ENCODE peak calls at places on chromosomes 4 and X, in five cellular contexts. Z is adrenal gland; S is CD8-positive, alpha-beta T cell; D is lower lobe of right lung; Q is prostate gland. P is an unnamed sample.

GRCh38 chrX:149641832-149642231 is 10.2 kb upstream of the TMEM185A start:
- DNase-seq in S (no peak), Z (no peak), D (no peak), Q (no peak), P (no peak)

GRCh38 chr4:108155373-108155772 is 13.4 kb downstream of the LEF1 start:
- DNase-seq in D (no peak), Q (no peak), Z (peak; percentile 36), S (no peak), P (peak; percentile 80)

GRCh38 chrX:9558615-9559014 is 93.8 kb downstream of the TBL1X start:
- DNase-seq in S (no peak), Z (no peak), D (no peak), Q (no peak), P (peak; percentile 12)

GRCh38 chr4:26826721-26827120 is 33.9 kb upstream of the STIM2 start:
- DNase-seq in S (no peak), Z (no peak), D (no peak), Q (no peak), P (no peak)

GRCh38 chr4:177367336-177367735 is 57.7 kb downstream of the NEIL3 start:
- DNase-seq in Q (no peak), D (no peak), S (no peak), Z (no peak), P (no peak)

GRCh38 chr4:46505131-46505530 is 115.2 kb upstream of the GABRA2 start:
- DNase-seq in Z (no peak), D (no peak), Q (no peak), S (no peak), P (no peak)

GRCh38 chr4:163473576-163473975 is at the start of gene TKTL2:
- DNase-seq in Q (no peak), Z (no peak), D (peak; percentile 49), S (no peak), P (no peak)

GRCh38 chr4:154329268-154329858 is 162.2 kb downstream of the DCHS2 start:
- DNase-seq in Z (no peak), D (no peak), Q (no peak), S (no peak), P (no peak)

GRCh38 chr4:184933311-184933710 is 85.0 kb upstream of the HELT start:
- DNase-seq in D (no peak), S (no peak), Q (no peak), Z (no peak), P (no peak)

GRCh38 chr4:43146198-43146597 is 253.7 kb downstream of the GRXCR1 start:
- DNase-seq in Z (no peak), S (no peak), D (no peak), Q (no peak), P (no peak)

GRCh38 chr4:185183622-185184281 is 20.0 kb downstream of the CFAP97 start:
- DNase-seq in Q (peak; percentile 93), D (peak; percentile 60), Z (peak; percentile 75), S (peak; percentile 78), P (peak; percentile 82)

GRCh38 chrX:145068450-145068849 is 178.9 kb upstream of the SPANXN1 start:
- DNase-seq in Q (no peak), D (no peak), Z (no peak), S (no peak), P (no peak)

GRCh38 chr4:24557036-24558022 is 27.0 kb downstream of the DHX15 start:
- DNase-seq in Z (no peak), D (no peak), Q (no peak), S (no peak), P (peak; percentile 7)

GRCh38 chr4:40912455-40913055 is 162.8 kb downstream of the NSUN7 start:
- DNase-seq in D (no peak), Z (no peak), Q (no peak), S (no peak), P (no peak)

GRCh38 chrX:48476919-48477318 is 920 bp downstream of the FTSJ1 start:
- DNase-seq in Z (no peak), D (no peak), Q (no peak), S (no peak), P (no peak)

GRCh38 chrX:19089555-19090040 is 32.7 kb downstream of the ADGRG2 start:
- DNase-seq in Q (no peak), Z (no peak), S (no peak), D (no peak), P (no peak)

GRCh38 chr4:159158083-159158617 is 55.3 kb downstream of the RAPGEF2 start:
- DNase-seq in S (no peak), D (no peak), Z (no peak), Q (no peak), P (no peak)
- H3K4me1 ChIP-seq in S (no peaks in the 10 kb centered on the region), D (peaks cover 39% of the 10 kb centered on the region), Z (no peaks in the 10 kb centered on the region), Q (no peaks in the 10 kb centered on the region), P (no peaks in the 10 kb centered on the region)

DNA sequence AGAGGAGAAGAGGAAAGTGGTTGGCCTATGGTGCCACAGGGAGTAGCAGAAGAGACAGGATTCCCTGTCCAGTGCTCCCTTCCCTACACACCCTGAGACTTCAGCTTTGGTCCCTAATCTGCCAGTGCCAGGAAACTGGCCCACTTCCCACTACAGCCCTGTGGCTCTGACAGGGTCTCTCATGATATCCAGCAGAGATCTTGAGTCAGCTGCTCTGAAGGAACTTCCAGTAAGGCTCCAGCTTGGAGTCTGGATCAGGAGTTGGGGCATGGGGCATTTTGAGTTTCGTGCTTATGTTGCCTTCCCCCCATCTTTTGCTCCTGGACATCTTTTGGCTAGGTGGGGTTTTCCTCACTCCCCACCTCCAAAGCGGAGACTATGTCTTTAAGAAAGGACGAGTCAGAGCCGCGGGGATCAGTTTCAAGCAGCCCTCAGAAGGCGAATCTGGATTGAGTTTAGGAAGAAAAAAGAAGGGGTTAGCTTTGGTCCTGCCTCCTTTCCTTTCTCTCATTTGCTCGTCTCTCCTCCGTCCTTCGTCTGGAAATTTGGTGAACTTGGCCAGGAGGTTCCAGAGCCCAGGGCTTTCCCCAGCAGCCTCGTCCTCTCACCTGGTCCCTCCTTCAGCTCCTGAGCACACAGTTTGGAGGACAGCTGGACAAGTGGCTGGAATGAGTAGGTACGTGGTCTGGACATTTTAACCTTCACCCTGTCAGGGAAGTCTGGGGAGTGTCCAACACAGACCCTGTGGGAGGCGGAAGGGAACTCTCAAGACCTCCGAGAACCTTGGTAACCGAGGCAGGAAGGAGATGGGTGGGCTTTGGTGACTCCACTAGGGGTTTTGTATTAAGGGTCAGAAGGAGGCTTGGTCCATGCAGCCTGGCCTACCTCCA is 104.4 kb downstream of the RTL5 start:
- DNase-seq in S (no peak), Q (no peak), D (no peak), Z (no peak), P (no peak)
- H3K4me3 ChIP-seq in S (no peak overlapping the region), Q (no peak overlapping the region), D (no peak overlapping the region), Z (no peak overlapping the region), P (no peak overlapping the region)

DNA sequence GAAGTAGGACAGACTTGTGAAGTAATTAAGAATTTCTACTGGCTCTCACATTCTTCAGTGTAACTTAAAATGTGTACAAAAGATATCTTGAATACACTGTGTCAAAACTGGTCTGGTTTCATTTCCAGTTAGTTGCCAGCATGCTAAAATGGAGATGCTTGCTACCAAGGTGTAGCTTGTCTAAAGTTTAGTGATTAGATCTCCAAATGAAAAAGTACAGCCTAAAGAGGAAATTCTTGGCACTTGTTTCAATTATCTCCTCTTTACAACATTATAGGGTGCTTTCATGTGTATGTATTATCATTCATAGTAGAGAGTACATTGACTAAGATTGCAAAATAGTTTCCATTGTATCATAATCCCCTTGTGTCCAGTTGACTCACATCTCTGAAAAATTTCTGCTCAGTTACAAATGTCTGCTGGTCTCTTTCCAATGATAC is 97.4 kb upstream of the SPRY1 start:
- DNase-seq in S (no peak), Z (no peak), Q (no peak), D (no peak), P (peak; percentile 20)
- H3K27ac ChIP-seq in S (no peak overlapping the region), Z (peak overlapping the region; percentile 64), Q (no peak overlapping the region), D (no peak overlapping the region), P (no peak overlapping the region)

DNA sequence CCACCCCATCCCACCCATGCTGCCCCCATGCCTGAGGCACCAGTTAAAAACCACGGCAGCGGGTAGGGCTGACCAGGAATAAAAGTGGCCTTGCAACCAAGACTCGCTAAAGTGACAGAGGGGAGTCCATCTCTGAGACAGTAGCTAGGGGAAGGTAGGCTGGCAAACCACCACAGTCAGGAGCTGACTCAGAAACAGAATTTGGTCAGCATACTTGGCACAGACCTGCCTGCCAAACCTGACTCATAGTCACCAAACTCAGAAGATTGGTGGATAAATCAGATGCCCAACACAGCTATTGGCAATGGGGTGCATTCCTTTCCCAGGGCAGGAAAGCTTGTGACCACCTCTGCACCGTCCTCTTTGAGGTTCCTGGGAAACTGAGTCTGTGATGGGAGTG is 193.8 kb downstream of the BCOR start:
- DNase-seq in D (no peak), Q (no peak), S (no peak), Z (no peak), P (peak; percentile 48)
- H3K4me1 ChIP-seq in D (peaks cover 4% of the 10 kb centered on the region), Q (no peaks in the 10 kb centered on the region), S (no peaks in the 10 kb centered on the region), Z (peaks cover 4% of the 10 kb centered on the region), P (peaks cover 64% of the 10 kb centered on the region)

DNA sequence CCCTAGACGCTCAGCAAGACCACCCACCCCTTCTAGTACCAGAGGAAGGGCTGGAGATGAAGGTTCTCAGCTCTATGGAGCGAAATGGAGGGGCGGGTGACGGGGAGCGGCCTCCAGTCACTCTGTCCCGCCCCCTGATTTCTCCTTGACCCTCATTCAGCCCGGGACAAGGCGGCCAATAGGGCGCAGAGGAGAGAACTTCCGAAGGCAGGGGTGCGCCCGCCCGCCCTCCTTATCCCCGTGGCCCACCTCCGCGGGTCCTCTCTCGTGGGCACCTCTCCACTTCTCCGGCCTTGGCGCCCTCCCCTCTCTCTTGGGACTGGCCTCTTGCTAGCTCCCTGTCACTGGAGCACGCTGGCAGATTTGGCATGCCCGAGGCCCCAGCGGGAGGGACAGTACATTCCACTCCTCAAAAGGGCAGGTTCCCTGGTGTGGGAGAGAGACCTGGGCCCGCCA is 1.1 kb upstream of the SEPTIN6 start:
- DNase-seq in Q (no peak), S (peak; percentile 50), D (no peak), Z (peak; percentile 59), P (no peak)
- H3K4me3 ChIP-seq in Q (no peak overlapping the region), S (peak overlapping the region; percentile 74), D (peak overlapping the region; percentile 72), Z (no peak overlapping the region), P (no peak overlapping the region)

GRCh38 chr4:119523399-119523798 is 105.2 kb downstream of the PDE5A start:
- DNase-seq in D (no peak), S (no peak), Q (no peak), Z (no peak), P (no peak)

GRCh38 chr4:119526786-119527550 is 101.6 kb downstream of the PDE5A start:
- DNase-seq in Q (no peak), S (no peak), D (no peak), Z (no peak), P (peak; percentile 41)

GRCh38 chr4:119521306-119521705 is 107.3 kb downstream of the PDE5A start:
- DNase-seq in Z (no peak), D (no peak), Q (no peak), S (no peak), P (no peak)

GRCh38 chr4:119525771-119526712 is 102.6 kb downstream of the PDE5A start:
- DNase-seq in Z (no peak), Q (no peak), D (no peak), S (no peak), P (no peak)

DNA sequence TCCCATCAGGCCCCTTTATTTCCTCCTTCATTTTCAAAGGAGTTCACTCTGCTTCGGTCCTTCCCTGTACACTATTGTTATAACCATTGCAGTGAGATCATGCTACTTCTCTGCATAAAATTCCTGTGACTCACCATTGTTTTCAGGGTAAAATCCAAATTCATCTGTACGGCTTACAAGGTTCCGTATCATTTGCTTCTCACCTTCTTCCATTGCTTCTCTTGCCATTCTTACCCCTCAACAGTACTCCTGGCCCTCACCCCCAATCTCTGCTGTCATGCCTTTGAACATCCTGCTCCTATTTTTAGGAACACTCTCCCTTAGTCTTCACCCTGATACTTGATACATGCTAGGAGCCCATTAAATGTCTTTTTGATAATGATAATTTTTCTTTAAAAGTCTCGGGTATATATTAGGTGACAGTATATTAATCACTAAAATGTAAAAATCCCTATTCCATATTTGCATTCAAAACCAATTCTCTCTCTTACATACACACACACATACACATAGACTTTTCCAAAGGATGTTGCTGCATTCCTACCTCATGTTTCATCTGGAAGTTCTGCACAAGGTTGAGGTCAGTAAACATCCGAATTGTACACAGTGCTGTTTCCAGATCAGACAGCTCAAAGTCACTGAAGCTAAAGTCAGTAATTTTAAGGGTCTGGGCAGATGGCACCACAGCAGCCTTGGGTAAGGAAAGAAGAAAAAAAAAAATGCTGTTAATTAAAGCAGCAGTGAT is 103.4 kb downstream of the PDE5A start:
- DNase-seq in D (no peak), S (no peak), Z (no peak), Q (no peak), P (peak; percentile 58)
- H3K27ac ChIP-seq in D (no peak overlapping the region), S (no peak overlapping the region), Z (peak overlapping the region; percentile 49), Q (peak overlapping the region; percentile 26), P (peak overlapping the region; percentile 98)